ENCODE peak calls at places on chromosomes 13 and 19, in six cellular contexts. Q is neuronal stem cell, O is IMR-90, D is mesenchymal stem cell, K is H1, E is H9. C is an unnamed sample.

GRCh38 chr13:27334774-27335490 is 64.3 kb downstream of the RASL11A start:
- DNase-seq in Q (no peak), O (peak), D (peak), K (no peak), E (no peak), C (no peak)

GRCh38 chr19:2294377-2295335 is 12.7 kb upstream of the PEAK3 start:
- DNase-seq in Q (no peak), O (peak), D (no peak), K (no peak), E (no peak), C (no peak)

GRCh38 chr13:111658150-111659100 is 338.0 kb downstream of the TEX29 start:
- DNase-seq in Q (peak), O (no peak), D (no peak), K (no peak), E (peak), C (no peak)

GRCh38 chr13:34671136-34671535 is 270.9 kb upstream of the NBEA start:
- DNase-seq in Q (no peak), O (no peak), D (no peak), K (no peak), E (no peak), C (no peak)

GRCh38 chr13:44331912-44332840 is 41.4 kb upstream of the SERP2 start:
- DNase-seq in Q (no peak), O (peak), D (peak), K (no peak), E (no peak), C (no peak)

GRCh38 chr13:99931462-99931861 is 40.1 kb downstream of the ZIC5 start:
- DNase-seq in Q (no peak), O (no peak), D (no peak), K (no peak), E (no peak), C (no peak)

GRCh38 chr13:36526897-36527296 is 94.6 kb downstream of the CCNA1 start:
- DNase-seq in Q (no peak), O (no peak), D (no peak), K (no peak), E (no peak), C (no peak)

GRCh38 chr13:45851171-45851889 is at the start of gene SIAH3:
- DNase-seq in Q (no peak), O (no peak), D (peak), K (no peak), E (peak), C (peak)

GRCh38 chr13:43156916-43157315 is 133.5 kb downstream of the DNAJC15 start:
- DNase-seq in Q (no peak), O (no peak), D (no peak), K (no peak), E (no peak), C (no peak)

GRCh38 chr13:101639711-101640110 is 187.2 kb downstream of the ITGBL1 start:
- DNase-seq in Q (no peak), O (no peak), D (no peak), K (no peak), E (no peak), C (no peak)

GRCh38 chr19:6772028-6772865 is at the start of gene VAV1:
- DNase-seq in Q (no peak), O (no peak), D (no peak), K (no peak), E (peak), C (peak)

GRCh38 chr19:47110521-47111080 is 3.0 kb downstream of the ZC3H4 start:
- DNase-seq in Q (no peak), O (no peak), D (no peak), K (no peak), E (no peak), C (no peak)

GRCh38 chr13:30698023-30698422 is 37.3 kb upstream of the ALOX5AP start:
- DNase-seq in Q (no peak), O (peak), D (no peak), K (no peak), E (no peak), C (no peak)

GRCh38 chr13:88802886-88803285 is 1131.7 kb downstream of the SLITRK5 start:
- DNase-seq in Q (no peak), O (no peak), D (peak), K (no peak), E (no peak), C (no peak)

GRCh38 chr13:67131393-67131792 is 98.7 kb downstream of the PCDH9 start:
- DNase-seq in Q (no peak), O (no peak), D (no peak), K (no peak), E (no peak), C (no peak)

DNA sequence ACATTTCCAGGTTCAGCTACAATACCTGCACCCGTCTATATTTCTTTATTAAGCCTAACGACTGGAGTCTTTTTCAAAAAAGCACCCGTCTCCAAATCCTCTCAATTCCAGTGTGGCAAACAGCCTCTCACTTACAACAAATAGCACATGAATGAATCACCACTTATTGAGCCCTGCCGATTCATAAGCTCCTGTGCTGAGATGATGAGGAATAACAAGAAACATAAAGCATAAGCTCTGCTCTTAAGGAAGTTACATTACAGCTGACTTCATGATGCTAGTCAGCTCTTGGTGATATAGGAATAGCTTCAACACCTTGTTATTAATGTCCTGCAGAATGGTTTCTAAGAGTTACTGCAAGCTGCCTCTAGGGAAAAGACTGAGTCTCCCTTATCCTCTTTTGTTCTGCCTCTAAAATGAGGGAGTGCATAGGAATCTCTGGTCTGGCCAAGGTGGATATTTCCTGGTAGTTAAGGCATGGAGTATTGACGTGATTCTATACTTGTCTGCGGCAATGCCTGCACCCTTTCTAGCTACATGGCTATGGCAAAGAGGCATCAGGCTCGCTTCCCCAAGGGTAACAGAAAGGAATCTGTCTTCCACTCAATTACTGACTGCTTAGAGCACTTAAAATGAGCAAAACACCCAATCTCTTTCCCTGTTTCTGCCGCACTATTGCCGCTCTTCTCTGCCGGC is 195.7 kb downstream of the KLF12 start:
- DNase-seq in Q (peak), O (peak), D (peak), K (no peak), E (no peak), C (peak)
- H2AFZ ChIP-seq in Q (no peak), O (no peak), D (no peak), K (no peak), E (no peak), C (no peak)

GRCh38 chr19:35228177-35228930 is at the start of gene FAM187B:
- DNase-seq in Q (no peak), O (no peak), D (no peak), K (no peak), E (no peak), C (no peak)
- H3K14ac ChIP-seq in Q (no peak), O (no peak), D (no peak), K (no peak), E (no peak), C (no peak)

GRCh38 chr19:51301266-51301665 is 10.2 kb upstream of the IGLON5 start:
- DNase-seq in Q (no peak), O (no peak), D (no peak), K (no peak), E (no peak), C (no peak)
- H2AFZ ChIP-seq in Q (no peak), O (no peak), D (no peak), K (no peak), E (no peak), C (no peak)

DNA sequence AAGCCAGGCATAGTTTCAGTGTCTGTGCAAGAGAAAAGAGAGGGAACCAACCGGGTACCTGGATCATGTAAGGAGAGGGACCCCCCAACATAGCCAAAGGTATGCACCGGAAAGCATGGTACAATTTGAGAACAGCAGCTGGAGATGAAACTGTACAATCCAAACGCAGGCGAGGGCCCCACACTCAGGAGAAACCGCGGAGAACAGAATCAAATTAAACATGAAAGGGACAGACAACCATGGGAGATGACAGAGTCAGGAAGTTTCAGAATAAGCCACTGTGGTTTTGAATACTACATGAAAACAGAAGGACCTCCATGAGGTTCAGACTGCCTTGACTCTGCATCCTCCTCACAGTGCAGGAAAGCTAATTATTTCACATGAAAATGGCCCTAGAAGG is 62.9 kb upstream of the SPATA13 start:
- DNase-seq in Q (no peak), O (no peak), D (no peak), K (no peak), E (no peak), C (no peak)
- H3K14ac ChIP-seq in Q (no peak), O (peak), D (no peak), K (no peak), E (no peak), C (no peak)

GRCh38 chr19:3556978-3557460 is 367 bp downstream of the MFSD12 start:
- DNase-seq in Q (no peak), O (peak), D (peak), K (no peak), E (peak), C (peak)
- H2AFZ ChIP-seq in Q (peak), O (peak), D (peak), K (no peak), E (no peak), C (no peak)

GRCh38 chr19:30449673-30450072 is 77.5 kb downstream of the ZNF536 start:
- DNase-seq in Q (peak), O (no peak), D (no peak), K (no peak), E (no peak), C (no peak)

GRCh38 chr19:30448386-30449130 is 76.4 kb downstream of the ZNF536 start:
- DNase-seq in Q (no peak), O (no peak), D (no peak), K (no peak), E (no peak), C (no peak)

GRCh38 chr19:30450101-30450500 is 77.9 kb downstream of the ZNF536 start:
- DNase-seq in Q (peak), O (no peak), D (no peak), K (peak), E (peak), C (no peak)

GRCh38 chr19:30450945-30451344 is 78.8 kb downstream of the ZNF536 start:
- DNase-seq in Q (no peak), O (no peak), D (no peak), K (no peak), E (no peak), C (no peak)

GRCh38 chr19:30449191-30449590 is 77.0 kb downstream of the ZNF536 start:
- DNase-seq in Q (no peak), O (no peak), D (no peak), K (no peak), E (no peak), C (no peak)
- H3K14ac ChIP-seq in Q (no peak), O (no peak), D (no peak), K (no peak), E (no peak), C (no peak)

GRCh38 chr13:31864307-31864706 is 125.0 kb downstream of the RXFP2 start:
- DNase-seq in Q (no peak), O (no peak), D (no peak), K (no peak), E (no peak), C (no peak)

GRCh38 chr13:31862828-31863227 is 123.5 kb downstream of the RXFP2 start:
- DNase-seq in Q (no peak), O (no peak), D (no peak), K (no peak), E (no peak), C (no peak)

GRCh38 chr13:31860002-31860401 is 120.7 kb downstream of the RXFP2 start:
- DNase-seq in Q (no peak), O (no peak), D (no peak), K (no peak), E (no peak), C (no peak)

DNA sequence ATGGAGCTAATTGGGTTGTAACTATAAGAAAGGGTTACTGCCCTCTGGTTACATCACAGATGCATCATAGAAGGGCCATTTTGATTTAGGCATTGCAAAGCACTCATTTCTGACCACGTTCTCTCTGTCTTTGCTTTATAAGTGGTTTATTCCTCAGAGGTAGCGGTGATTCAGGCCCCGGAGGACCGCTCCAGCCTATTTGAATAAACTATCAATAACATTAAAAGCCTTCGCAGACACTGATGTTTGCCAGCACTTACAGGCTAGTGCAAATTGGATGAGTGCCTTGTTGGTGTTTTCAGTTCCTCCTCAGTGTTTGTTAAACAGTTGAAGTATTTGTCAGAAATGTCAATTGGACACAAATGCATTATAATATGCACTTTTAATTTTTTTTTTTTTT is 120.2 kb downstream of the RXFP2 start:
- DNase-seq in Q (no peak), O (no peak), D (no peak), K (no peak), E (no peak), C (no peak)
- H2AFZ ChIP-seq in Q (no peak), O (no peak), D (no peak), K (no peak), E (no peak), C (no peak)

C was measured in trophoblast cell.